ENCODE peak calls at places on chromosomes 7 and 10, in four cellular contexts. Z is esophagus muscularis mucosa, B is esophagus squamous epithelium, M is H54. Y is an unnamed sample.

GRCh38 chr10:62853710-62854109 is 37.5 kb upstream of the EGR2 start:
- DNase-seq in Z (no peak), B (no peak), M (no peak), Y (peak)

GRCh38 chr7:96968981-96969380 is 36.4 kb upstream of the DLX6 start:
- DNase-seq in Z (no peak), B (no peak), M (no peak), Y (no peak)

GRCh38 chr7:89687266-89687665 is 467.0 kb upstream of the STEAP1 start:
- DNase-seq in Z (no peak), B (no peak), M (no peak), Y (no peak)

GRCh38 chr7:134500982-134501381 is 26.4 kb upstream of the AKR1B10 start:
- DNase-seq in Z (no peak), B (no peak), M (no peak), Y (no peak)

GRCh38 chr7:17298840-17299476 is 506 bp downstream of the AHR start:
- DNase-seq in Z (no peak), B (no peak), M (no peak), Y (peak)

GRCh38 chr10:28842321-28842720 is 165.0 kb downstream of the BAMBI start:
- DNase-seq in Z (no peak), B (no peak), M (no peak), Y (no peak)

GRCh38 chr10:126177414-126178030 is 210.8 kb downstream of the ADAM12 start:
- DNase-seq in Z (no peak), B (no peak), M (no peak), Y (no peak)

GRCh38 chr10:62327897-62328296 is 46.3 kb upstream of the ZNF365 start:
- DNase-seq in Z (no peak), B (no peak), M (no peak), Y (no peak)

GRCh38 chr10:7955446-7955845 is 99.0 kb upstream of the GATA3 start:
- DNase-seq in Z (no peak), B (no peak), M (no peak), Y (no peak)

DNA sequence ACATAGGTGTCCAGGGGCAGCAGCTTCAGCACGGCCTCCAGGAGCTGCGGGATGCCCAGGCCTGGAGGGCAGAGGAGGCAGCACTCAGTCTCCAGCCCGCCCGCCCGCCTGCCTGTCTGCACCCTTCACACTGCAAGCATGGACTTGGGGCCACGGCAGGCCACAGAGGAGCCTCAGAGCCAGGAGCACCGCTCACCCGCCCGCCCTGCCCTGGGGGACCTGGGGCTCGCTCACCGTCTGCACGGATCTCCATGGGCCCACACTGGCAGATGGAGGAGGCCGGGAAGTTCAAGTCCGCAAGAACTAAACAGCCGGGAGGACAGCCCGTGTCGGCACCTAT is 896 bp downstream of the FUOM start:
- DNase-seq in Z (no peak), B (no peak), M (no peak), Y (peak)
- TF ChIP-seq POLR2A in Z (no peak), B (no peak), M (no peak), Y (no peak)

GRCh38 chr10:21315321-21316220 is 209.9 kb downstream of the SKIDA1 start:
- DNase-seq in Z (peak), B (no peak), M (peak), Y (no peak)
- TF ChIP-seq POLR2A in Z (no peak), B (no peak), M (no peak), Y (no peak)

GRCh38 chr10:21517134-21517982 is 8.1 kb downstream of the SKIDA1 start:
- DNase-seq in Z (no peak), B (no peak), M (no peak), Y (peak)
- TF ChIP-seq POLR2A in Z (no peak), B (no peak), M (no peak), Y (no peak)

GRCh38 chr7:13990319-13990983 is 985 bp upstream of the ETV1 start:
- DNase-seq in Z (peak), B (no peak), M (peak), Y (peak)

GRCh38 chr7:13992621-13992982 is 3.1 kb upstream of the ETV1 start:
- DNase-seq in Z (no peak), B (no peak), M (no peak), Y (no peak)

GRCh38 chr7:13989944-13990295 is 454 bp upstream of the ETV1 start:
- DNase-seq in Z (no peak), B (no peak), M (no peak), Y (no peak)

GRCh38 chr7:13991791-13992620 is 2.5 kb upstream of the ETV1 start:
- DNase-seq in Z (no peak), B (no peak), M (no peak), Y (no peak)

DNA sequence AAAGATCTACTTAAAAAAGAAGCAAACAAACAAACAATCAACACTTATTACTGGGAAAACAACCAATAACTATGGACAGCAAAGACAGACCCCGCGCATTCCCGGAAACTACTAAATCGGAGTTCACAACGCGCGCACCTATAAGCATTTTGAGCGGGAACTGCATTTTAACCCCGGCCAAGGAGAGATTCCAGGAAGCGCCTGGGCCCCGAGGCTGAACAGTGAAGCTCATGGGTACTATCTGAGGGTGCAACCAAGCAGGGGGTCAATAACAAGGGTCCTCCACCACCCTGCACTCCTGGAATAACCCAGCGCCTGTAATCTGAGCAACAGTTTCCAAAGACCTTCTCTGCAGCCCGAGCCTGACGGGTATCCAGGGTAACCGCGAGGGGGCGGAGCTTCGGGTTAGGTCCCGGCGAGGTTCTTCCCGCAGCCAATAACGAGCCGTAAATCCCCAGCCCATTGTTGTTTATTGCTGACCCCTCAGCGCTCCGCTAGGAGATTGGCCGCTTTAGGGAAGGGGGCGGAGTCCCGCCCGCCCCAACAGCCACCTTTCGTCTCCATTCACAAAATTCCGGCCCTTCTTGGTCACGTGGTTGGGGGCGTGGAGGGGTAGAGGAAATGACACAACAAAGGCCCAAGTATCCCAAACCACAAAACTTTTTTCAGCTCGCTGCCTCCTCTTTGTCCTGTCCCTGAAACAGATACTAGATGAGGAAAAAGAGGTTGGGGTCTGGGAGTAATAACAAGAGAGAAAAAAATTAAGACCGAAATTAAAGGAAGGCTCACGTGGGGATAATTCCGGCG is 1.7 kb upstream of the ETV1 start:
- DNase-seq in Z (peak), B (peak), M (peak), Y (peak)
- TF ChIP-seq POLR2A in Z (no peak), B (no peak), M (peak), Y (no peak)